ENCODE peak calls at places on chromosomes 12 and 14, in six cellular contexts. U is aorta, G is NT2/D1, Y is hepatocyte, L is cardiac muscle cell, N is lower lobe of right lung. S is an unnamed sample.

GRCh38 chr12:69071091-69071370 is 138.1 kb upstream of the CPM start:
- DNase-seq in Y (no peak), U (no peak), G (no peak), N (no peak), L (no peak), S (no peak)

GRCh38 chr12:8912910-8913309 is 1.4 kb upstream of the PHC1 start:
- DNase-seq in L (no peak), U (no peak), N (no peak), Y (peak; percentile 24), G (peak; percentile 85), S (no peak)

GRCh38 chr12:19238520-19238919 is 109.0 kb downstream of the PLEKHA5 start:
- DNase-seq in U (no peak), N (no peak), G (no peak), Y (no peak), L (no peak), S (no peak)

GRCh38 chr12:58703911-58704310 is 216.4 kb downstream of the LRIG3 start:
- DNase-seq in Y (no peak), U (no peak), L (no peak), N (no peak), G (no peak), S (no peak)

GRCh38 chr12:67720383-67720856 is 71.9 kb downstream of the DYRK2 start:
- DNase-seq in U (no peak), G (no peak), Y (peak; percentile 35), N (no peak), L (no peak), S (peak; percentile 39)

GRCh38 chr12:17079251-17079909 is 473.4 kb upstream of the LMO3 start:
- DNase-seq in Y (no peak), U (no peak), L (no peak), N (no peak), G (no peak), S (no peak)

GRCh38 chr14:89409961-89410360 is 7.1 kb downstream of the FOXN3 start:
- DNase-seq in N (no peak), U (no peak), G (no peak), Y (no peak), L (no peak), S (no peak)

GRCh38 chr12:53214687-53215455 is 7.8 kb upstream of the ITGB7 start:
- DNase-seq in L (no peak), U (peak; percentile 69), G (no peak), Y (no peak), N (no peak), S (no peak)

GRCh38 chr14:92412912-92413311 is 89.9 kb downstream of the SLC24A4 start:
- DNase-seq in Y (peak; percentile 42), U (no peak), G (no peak), L (no peak), N (no peak), S (no peak)

GRCh38 chr14:105843444-105844046 is 317.2 kb downstream of the TMEM121 start:
- DNase-seq in N (no peak), Y (no peak), G (no peak), L (no peak), U (no peak), S (no peak)

GRCh38 chr12:34108967-34109366 is 86.7 kb downstream of the ALG10 start:
- DNase-seq in Y (no peak), G (no peak), L (no peak), U (no peak), N (no peak), S (no peak)

GRCh38 chr12:124774054-124774461 is 89.6 kb downstream of the SCARB1 start:
- DNase-seq in N (peak; percentile 65), Y (no peak), G (no peak), U (no peak), L (no peak), S (no peak)

GRCh38 chr12:7959278-7960063 is 23.5 kb upstream of the SLC2A3 start:
- DNase-seq in L (peak; percentile 44), Y (peak; percentile 18), U (no peak), G (peak; percentile 100), N (no peak), S (no peak)

GRCh38 chr12:29750131-29750927 is 33.4 kb downstream of the TMTC1 start:
- DNase-seq in G (no peak), U (no peak), L (no peak), N (no peak), Y (no peak), S (peak; percentile 24)

GRCh38 chr12:601976-602699 is 61.1 kb downstream of the NINJ2 start:
- DNase-seq in L (no peak), Y (no peak), U (no peak), N (no peak), G (no peak), S (no peak)

GRCh38 chr12:110555509-110556406 is 27.4 kb downstream of the PPTC7 start:
- DNase-seq in U (no peak), N (no peak), Y (no peak), G (no peak), L (no peak), S (no peak)

GRCh38 chr12:71157601-71158233 is at the start of gene TSPAN8:
- DNase-seq in Y (peak; percentile 53), G (no peak), N (no peak), U (no peak), L (no peak), S (no peak)

GRCh38 chr14:104091927-104092771 is 6.6 kb downstream of the ASPG start:
- DNase-seq in U (peak; percentile 46), G (no peak), N (peak; percentile 40), Y (no peak), L (no peak), S (peak; percentile 7)

GRCh38 chr12:190881-191280 is 23.1 kb downstream of the SLC6A12 start:
- DNase-seq in L (no peak), U (no peak), G (no peak), Y (no peak), N (peak; percentile 30), S (no peak)

GRCh38 chr14:84998216-84998615 is 531.7 kb upstream of the FLRT2 start:
- DNase-seq in L (no peak), N (no peak), U (no peak), G (no peak), Y (no peak), S (no peak)
- H3K9me3 ChIP-seq in L (no peaks in the 10 kb centered on the region), N (no peaks in the 10 kb centered on the region), U (no peaks in the 10 kb centered on the region), G (no peaks in the 10 kb centered on the region), Y (no peaks in the 10 kb centered on the region), S (no peaks in the 10 kb centered on the region)

DNA sequence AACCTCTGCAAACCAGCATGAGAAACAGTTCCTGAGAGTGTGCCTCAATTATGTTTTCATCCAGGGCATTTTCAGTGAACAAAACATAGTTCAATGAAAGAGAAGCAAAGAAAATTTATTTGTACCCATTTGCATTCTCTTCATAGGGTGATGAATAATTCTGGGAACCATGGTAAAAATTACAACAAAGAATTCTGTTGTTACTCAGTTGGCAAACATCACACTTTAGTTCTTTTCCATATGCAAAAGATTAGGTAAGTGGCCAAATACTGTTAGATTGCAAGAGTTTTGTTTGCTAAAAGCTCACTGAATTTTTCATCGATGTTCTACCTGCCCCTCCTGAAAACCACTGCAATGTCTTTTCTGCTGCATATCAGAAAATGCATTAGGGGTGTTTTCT is 132.4 kb upstream of the RGS6 start:
- DNase-seq in Y (no peak), G (no peak), L (no peak), U (no peak), N (no peak), S (no peak)
- H3K9me3 ChIP-seq in Y (no peaks in the 10 kb centered on the region), G (no peaks in the 10 kb centered on the region), L (no peaks in the 10 kb centered on the region), U (no peaks in the 10 kb centered on the region), N (no peaks in the 10 kb centered on the region), S (no peaks in the 10 kb centered on the region)

GRCh38 chr12:12660201-12660600 is 35.8 kb downstream of the GPR19 start:
- DNase-seq in Y (no peak), G (no peak), N (no peak), U (no peak), L (no peak), S (no peak)
- H3K9me3 ChIP-seq in Y (no peaks in the 10 kb centered on the region), G (no peaks in the 10 kb centered on the region), N (no peaks in the 10 kb centered on the region), U (no peaks in the 10 kb centered on the region), L (no peaks in the 10 kb centered on the region), S (no peaks in the 10 kb centered on the region)

DNA sequence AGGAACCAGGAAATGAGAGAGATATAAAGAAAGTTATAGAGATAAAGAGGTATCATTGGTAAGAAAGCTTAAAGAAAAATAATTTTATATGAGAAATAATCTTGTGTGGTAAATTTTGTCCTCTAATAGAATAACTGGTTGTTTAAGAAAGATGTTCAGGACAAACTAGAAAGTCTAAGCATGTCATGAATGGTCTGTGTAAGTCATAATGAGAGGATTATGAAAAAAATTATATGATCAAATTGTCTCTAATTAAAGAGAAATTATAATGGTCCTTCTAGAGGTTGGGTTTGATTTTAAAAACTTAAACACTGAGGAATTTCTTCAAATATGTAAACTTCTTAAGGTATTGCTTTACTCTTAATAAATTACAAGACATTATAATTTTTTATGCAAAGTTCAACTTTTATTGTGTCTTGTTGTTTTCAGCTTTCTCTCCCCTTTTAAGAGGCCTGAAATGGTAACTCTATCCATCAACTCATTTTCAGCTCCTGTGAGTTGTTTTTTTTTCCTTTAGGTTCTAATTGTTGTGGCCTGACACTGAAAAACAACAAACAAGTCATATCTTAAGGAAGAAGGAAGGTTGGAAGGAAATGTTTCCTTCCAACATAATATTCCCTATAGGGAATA is 88.2 kb upstream of the CNOT2 start:
- DNase-seq in G (peak; percentile 23), Y (no peak), N (no peak), L (peak; percentile 4), U (no peak), S (no peak)
- H3K9me3 ChIP-seq in G (peaks cover 60% of the 10 kb centered on the region), Y (peaks cover 15% of the 10 kb centered on the region), N (peaks cover 14% of the 10 kb centered on the region), L (peaks cover 4% of the 10 kb centered on the region), U (no peaks in the 10 kb centered on the region), S (no peaks in the 10 kb centered on the region)

GRCh38 chr14:66085224-66085623 is 400.9 kb upstream of the CCDC196 start:
- DNase-seq in L (no peak), Y (no peak), G (no peak), U (no peak), N (no peak), S (no peak)

GRCh38 chr14:66085662-66086061 is 400.5 kb upstream of the CCDC196 start:
- DNase-seq in G (no peak), L (no peak), N (no peak), Y (no peak), U (no peak), S (no peak)

GRCh38 chr14:66092748-66093147 is 393.4 kb upstream of the CCDC196 start:
- DNase-seq in U (no peak), N (no peak), G (no peak), L (no peak), Y (no peak), S (no peak)

GRCh38 chr14:66087231-66087630 is 398.9 kb upstream of the CCDC196 start:
- DNase-seq in L (no peak), G (no peak), U (no peak), Y (no peak), N (no peak), S (no peak)

GRCh38 chr14:66088661-66089060 is 397.5 kb upstream of the CCDC196 start:
- DNase-seq in L (no peak), U (no peak), Y (no peak), G (no peak), N (no peak), S (no peak)
- H3K9me3 ChIP-seq in L (no peaks in the 10 kb centered on the region), U (no peaks in the 10 kb centered on the region), Y (no peaks in the 10 kb centered on the region), G (no peaks in the 10 kb centered on the region), N (no peaks in the 10 kb centered on the region), S (no peaks in the 10 kb centered on the region)

GRCh38 chr12:133222211-133222610 is 13.5 kb downstream of the ANHX start:
- DNase-seq in G (no peak), N (no peak), L (no peak), U (no peak), Y (no peak), S (no peak)
- H3K9me3 ChIP-seq in G (peaks cover 25% of the 10 kb centered on the region), N (peaks cover 17% of the 10 kb centered on the region), L (no peaks in the 10 kb centered on the region), U (peaks cover 15% of the 10 kb centered on the region), Y (no peaks in the 10 kb centered on the region), S (peaks cover 3% of the 10 kb centered on the region)